ENCODE peak calls at places on chromosome 14, in seven cellular contexts. I is K562, Z is HCT116, Q is GM12878, O is HepG2, P is SK-N-SH, X is H1. M is an unnamed sample. For H3K4me1, the result is how much of the 10 kb centered on the place peaks cover.

GRCh38 chr14:98176910-98177309 is 1095.1 kb downstream of the BCL11B start:
- DNase-seq in I (no peak), O (no peak), P (no peak), Q (no peak), Z (no peak), X (no peak), M (no peak)

GRCh38 chr14:75231320-75231719 is 47.3 kb upstream of the FOS start:
- DNase-seq in P (no peak), Q (no peak), O (no peak), Z (no peak), X (no peak), I (no peak), M (no peak)

GRCh38 chr14:24367506-24368214 is at the start of gene NFATC4:
- DNase-seq in O (peak), Z (peak), X (peak), Q (no peak), I (peak), P (peak), M (no peak)

GRCh38 chr14:62373889-62374394 is 611.7 kb downstream of the SNAPC1 start:
- DNase-seq in O (no peak), Q (no peak), X (no peak), P (no peak), Z (no peak), I (no peak), M (no peak)

GRCh38 chr14:34715108-34715863 is 893 bp upstream of the CFL2 start:
- DNase-seq in Z (no peak), I (no peak), P (no peak), Q (no peak), O (no peak), X (no peak), M (no peak)

GRCh38 chr14:21822109-21822508 is 148.5 kb upstream of the OR4E1 start:
- DNase-seq in Q (no peak), X (no peak), Z (no peak), I (no peak), P (no peak), O (no peak), M (no peak)

GRCh38 chr14:20499881-20500280 is 5.5 kb upstream of the RNASE10 start:
- DNase-seq in O (no peak), Q (no peak), I (no peak), Z (no peak), X (no peak), P (no peak), M (no peak)

GRCh38 chr14:61280526-61281185 is 482 bp downstream of the TMEM30B start:
- DNase-seq in Q (no peak), X (peak), Z (no peak), P (peak), I (no peak), O (no peak), M (no peak)

GRCh38 chr14:104486222-104486743 is 93.3 kb upstream of the C14orf180 start:
- DNase-seq in P (no peak), X (no peak), O (no peak), Q (no peak), Z (no peak), I (no peak), M (no peak)

GRCh38 chr14:20350860-20351259 is 7.4 kb downstream of the PARP2 start:
- DNase-seq in Q (no peak), X (no peak), O (no peak), Z (no peak), I (no peak), P (no peak), M (no peak)

GRCh38 chr14:49461529-49462401 is 124.4 kb downstream of the RPS29 start:
- DNase-seq in O (peak), P (peak), Z (peak), X (no peak), Q (peak), I (peak), M (peak)

GRCh38 chr14:49512571-49512970 is 73.6 kb downstream of the RPS29 start:
- DNase-seq in X (no peak), P (no peak), I (no peak), O (no peak), Z (no peak), Q (no peak), M (no peak)

GRCh38 chr14:95311752-95312151 is 8.0 kb downstream of the CLMN start:
- DNase-seq in O (no peak), X (no peak), Q (no peak), I (no peak), Z (peak), P (no peak), M (no peak)

GRCh38 chr14:101449114-101449513 is 112.2 kb upstream of the DIO3 start:
- DNase-seq in X (no peak), P (no peak), O (no peak), I (no peak), Q (no peak), Z (no peak), M (no peak)

GRCh38 chr14:81831128-81831815 is 297.6 kb upstream of the SEL1L start:
- DNase-seq in P (no peak), Z (no peak), I (no peak), O (no peak), Q (no peak), X (no peak), M (no peak)

GRCh38 chr14:75222208-75222701 is 45.8 kb upstream of the TMED10 start:
- DNase-seq in P (no peak), O (no peak), X (no peak), Q (peak), Z (no peak), I (peak), M (no peak)

GRCh38 chr14:47040490-47040889 is 388.9 kb upstream of the RPL10L start:
- DNase-seq in O (peak), X (no peak), Z (peak), I (no peak), Q (no peak), P (no peak), M (no peak)

GRCh38 chr14:80084196-80084595 is 127.1 kb downstream of the DIO2 start:
- DNase-seq in X (no peak), I (no peak), P (no peak), O (no peak), Z (no peak), Q (no peak), M (no peak)

GRCh38 chr14:105203057-105203494 is 22.0 kb upstream of the NUDT14 start:
- DNase-seq in P (peak), I (peak), O (no peak), Z (no peak), Q (no peak), X (peak), M (peak)

GRCh38 chr14:33634631-33635030 is 316.2 kb downstream of the EGLN3 start:
- DNase-seq in O (no peak), X (no peak), I (no peak), Z (no peak), Q (no peak), P (no peak), M (no peak)

GRCh38 chr14:71733210-71733883 is 198.9 kb upstream of the RGS6 start:
- DNase-seq in Q (no peak), P (no peak), I (no peak), X (no peak), O (no peak), Z (no peak), M (no peak)

GRCh38 chr14:20706657-20707355 is 18.2 kb downstream of the ANG start:
- DNase-seq in X (no peak), O (no peak), Z (no peak), Q (no peak), I (no peak), P (no peak), M (no peak)

GRCh38 chr14:77554816-77555599 is 56.4 kb upstream of the ISM2 start:
- DNase-seq in O (no peak), X (no peak), Q (no peak), P (no peak), I (no peak), Z (no peak), M (no peak)

GRCh38 chr14:63713058-63713457 is 14.8 kb downstream of the SGPP1 start:
- DNase-seq in X (no peak), P (no peak), O (no peak), I (no peak), Z (no peak), Q (no peak), M (no peak)

GRCh38 chr14:47155395-47155794 is 503.8 kb upstream of the RPL10L start:
- DNase-seq in Q (no peak), Z (no peak), I (no peak), P (no peak), X (no peak), O (no peak), M (no peak)

GRCh38 chr14:103125098-103126070 is 2.1 kb downstream of the TNFAIP2 start:
- DNase-seq in P (no peak), I (no peak), Q (no peak), X (no peak), O (no peak), Z (no peak), M (no peak)

GRCh38 chr14:103126088-103126872 is 3.0 kb downstream of the TNFAIP2 start:
- DNase-seq in P (no peak), Z (no peak), O (no peak), X (no peak), I (no peak), Q (no peak), M (no peak)

GRCh38 chr14:103123128-103123633 is at the start of gene TNFAIP2:
- DNase-seq in Q (no peak), P (no peak), Z (no peak), I (peak), X (peak), O (no peak), M (no peak)

GRCh38 chr14:103123634-103124500 is 606 bp downstream of the TNFAIP2 start:
- DNase-seq in Q (no peak), Z (no peak), P (no peak), O (no peak), I (peak), X (peak), M (no peak)

GRCh38 chr14:103124501-103125001 is 1.3 kb downstream of the TNFAIP2 start:
- DNase-seq in Q (no peak), Z (no peak), P (no peak), I (no peak), X (no peak), O (no peak), M (no peak)
- H3K4me1 ChIP-seq in Q (under half), Z (half or more), P (under half), I (half or more), X (under half), O (under half), M (under half)

GRCh38 chr14:90024910-90025309 is 36.9 kb upstream of the KCNK13 start:
- DNase-seq in I (no peak), P (no peak), Z (no peak), Q (no peak), O (no peak), X (no peak), M (no peak)

GRCh38 chr14:90017371-90017770 is 44.4 kb upstream of the KCNK13 start:
- DNase-seq in O (no peak), I (no peak), P (no peak), Q (no peak), Z (no peak), X (no peak), M (no peak)

GRCh38 chr14:90019824-90020523 is 41.8 kb upstream of the KCNK13 start:
- DNase-seq in O (no peak), P (no peak), Q (no peak), I (peak), X (no peak), Z (no peak), M (no peak)

DNA sequence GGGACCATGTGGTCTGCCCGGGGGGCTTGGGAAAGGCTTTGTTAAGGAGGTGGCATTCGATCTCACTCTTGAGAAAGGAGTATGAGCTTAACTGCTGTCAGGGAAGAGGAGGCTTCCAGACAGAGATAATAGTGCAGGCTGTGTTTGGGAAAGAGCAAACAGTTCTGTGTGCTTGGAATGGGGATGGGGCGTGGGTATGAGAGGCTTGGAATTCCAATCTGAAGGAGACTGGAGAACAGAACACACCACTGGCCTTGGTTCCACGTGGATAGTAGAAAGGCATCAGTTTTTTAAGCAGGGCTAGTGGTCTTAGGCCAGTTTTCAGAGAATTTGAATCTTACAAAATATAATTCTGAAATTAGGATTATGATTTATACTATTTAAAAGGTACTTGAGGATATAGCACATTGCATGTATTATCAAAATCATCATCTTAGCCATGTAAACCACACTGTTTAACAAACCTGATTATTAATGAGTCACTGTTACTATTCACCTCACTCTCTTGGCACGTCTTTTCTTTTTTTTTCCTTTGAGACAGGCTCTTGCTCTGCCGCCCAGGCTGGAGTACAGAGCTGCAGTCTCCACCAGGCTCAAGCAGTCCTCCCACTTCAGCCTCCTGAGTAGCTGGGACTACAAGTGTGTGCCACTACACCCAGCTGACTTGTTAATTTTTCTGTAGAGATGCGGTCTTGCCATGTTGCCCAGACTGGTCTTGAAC is 38.5 kb upstream of the KCNK13 start:
- DNase-seq in P (no peak), Q (no peak), X (no peak), O (no peak), Z (no peak), I (no peak), M (no peak)
- TF ChIP-seq SIN3A in P (no peak), Q (no peak), X (no peak), O (no peak), Z (no peak), I (no peak), M (no peak)

GRCh38 chr14:50780393-50780792 is 50.6 kb downstream of the NIN start:
- DNase-seq in O (no peak), P (no peak), Q (no peak), I (no peak), Z (no peak), X (no peak), M (no peak)
- H3K4me1 ChIP-seq in O (under half), P (under half), Q (under half), I (under half), Z (under half), X (under half), M (under half)

DNA sequence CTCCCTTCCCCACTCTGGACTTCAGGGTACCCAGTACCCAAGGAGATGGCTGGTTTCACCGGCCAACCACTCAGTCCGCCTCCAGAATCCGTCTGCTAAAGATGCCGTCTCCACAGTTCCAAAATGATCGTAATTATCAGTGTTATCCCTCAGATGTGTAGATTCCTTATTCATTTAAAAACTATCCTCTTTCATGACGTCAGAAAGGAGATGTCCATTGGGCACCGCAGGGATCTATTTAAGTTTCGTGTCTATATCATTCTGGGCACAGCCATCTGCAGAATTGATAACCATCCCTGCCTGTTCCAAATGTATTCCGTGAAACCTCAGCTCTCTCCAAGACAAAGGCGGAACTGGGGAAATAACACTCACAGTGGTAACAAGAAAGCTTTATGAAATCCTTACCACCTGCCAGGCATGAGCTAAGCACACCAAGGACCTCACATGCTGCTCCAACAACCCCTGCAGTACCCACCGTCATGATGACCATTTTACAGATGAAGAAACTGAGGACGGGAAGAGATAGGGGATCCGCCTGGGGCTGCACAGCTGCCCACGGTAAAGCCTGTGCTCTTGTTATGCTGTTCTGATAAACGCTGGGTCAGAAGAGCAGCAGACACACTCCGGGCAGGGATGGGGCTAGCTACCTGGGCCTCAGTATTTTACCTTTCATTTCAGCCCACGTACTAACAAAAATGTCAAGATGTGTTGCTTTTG is 90.0 kb downstream of the BCL11B start:
- DNase-seq in X (no peak), P (no peak), Z (no peak), I (no peak), O (no peak), Q (no peak), M (no peak)
- TF ChIP-seq SIN3A in X (no peak), P (no peak), Z (no peak), I (no peak), O (no peak), Q (no peak), M (no peak)

DNA sequence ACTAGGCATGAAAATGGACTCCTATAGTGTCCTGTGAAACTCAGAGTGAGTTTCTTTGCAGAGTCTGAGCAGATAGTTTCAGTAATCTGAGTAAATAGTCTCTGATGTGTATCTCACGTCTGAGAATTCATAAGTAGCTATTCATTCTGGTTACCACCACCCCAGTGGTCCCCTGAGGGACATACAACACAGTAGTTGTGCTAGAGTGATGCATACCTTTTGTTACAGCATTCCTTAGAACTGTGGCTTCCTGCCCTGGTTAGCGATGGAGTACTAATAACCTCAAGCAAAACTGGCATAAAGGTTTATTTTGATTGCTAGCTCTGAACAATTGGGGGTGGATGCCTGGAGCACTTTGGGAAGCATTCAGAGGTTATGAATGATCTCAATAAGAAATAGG is 114.7 kb downstream of the DAAM1 start:
- DNase-seq in O (no peak), X (no peak), Z (no peak), I (no peak), P (no peak), Q (no peak), M (no peak)
- H3K4me1 ChIP-seq in O (half or more), X (under half), Z (under half), I (under half), P (under half), Q (under half), M (under half)

GRCh38 chr14:53715390-53715730 is 241.3 kb downstream of the BMP4 start:
- DNase-seq in I (no peak), X (no peak), P (no peak), Z (peak), O (peak), Q (no peak), M (no peak)
- TF ChIP-seq SIN3A in I (no peak), X (no peak), P (no peak), Z (no peak), O (no peak), Q (no peak), M (no peak)

GRCh38 chr14:91395466-91395865 is 22.2 kb downstream of the CCDC88C start:
- DNase-seq in P (no peak), Z (no peak), I (no peak), O (no peak), X (peak), Q (no peak), M (no peak)
- H3K4me1 ChIP-seq in P (under half), Z (under half), I (under half), O (under half), X (half or more), Q (half or more), M (under half)

GRCh38 chr14:90522585-90523191 is 125.9 kb downstream of the CALM1 start:
- DNase-seq in O (no peak), Q (no peak), P (peak), X (no peak), Z (no peak), I (no peak), M (no peak)

GRCh38 chr14:90521930-90522483 is 125.2 kb downstream of the CALM1 start:
- DNase-seq in Z (no peak), P (no peak), O (no peak), Q (no peak), X (no peak), I (no peak), M (no peak)

GRCh38 chr14:90523544-90523943 is 126.7 kb downstream of the CALM1 start:
- DNase-seq in P (no peak), Q (no peak), O (no peak), I (no peak), Z (no peak), X (no peak), M (no peak)

GRCh38 chr14:90521121-90521929 is 124.5 kb downstream of the CALM1 start:
- DNase-seq in X (no peak), P (no peak), I (no peak), O (no peak), Z (no peak), Q (no peak), M (no peak)

DNA sequence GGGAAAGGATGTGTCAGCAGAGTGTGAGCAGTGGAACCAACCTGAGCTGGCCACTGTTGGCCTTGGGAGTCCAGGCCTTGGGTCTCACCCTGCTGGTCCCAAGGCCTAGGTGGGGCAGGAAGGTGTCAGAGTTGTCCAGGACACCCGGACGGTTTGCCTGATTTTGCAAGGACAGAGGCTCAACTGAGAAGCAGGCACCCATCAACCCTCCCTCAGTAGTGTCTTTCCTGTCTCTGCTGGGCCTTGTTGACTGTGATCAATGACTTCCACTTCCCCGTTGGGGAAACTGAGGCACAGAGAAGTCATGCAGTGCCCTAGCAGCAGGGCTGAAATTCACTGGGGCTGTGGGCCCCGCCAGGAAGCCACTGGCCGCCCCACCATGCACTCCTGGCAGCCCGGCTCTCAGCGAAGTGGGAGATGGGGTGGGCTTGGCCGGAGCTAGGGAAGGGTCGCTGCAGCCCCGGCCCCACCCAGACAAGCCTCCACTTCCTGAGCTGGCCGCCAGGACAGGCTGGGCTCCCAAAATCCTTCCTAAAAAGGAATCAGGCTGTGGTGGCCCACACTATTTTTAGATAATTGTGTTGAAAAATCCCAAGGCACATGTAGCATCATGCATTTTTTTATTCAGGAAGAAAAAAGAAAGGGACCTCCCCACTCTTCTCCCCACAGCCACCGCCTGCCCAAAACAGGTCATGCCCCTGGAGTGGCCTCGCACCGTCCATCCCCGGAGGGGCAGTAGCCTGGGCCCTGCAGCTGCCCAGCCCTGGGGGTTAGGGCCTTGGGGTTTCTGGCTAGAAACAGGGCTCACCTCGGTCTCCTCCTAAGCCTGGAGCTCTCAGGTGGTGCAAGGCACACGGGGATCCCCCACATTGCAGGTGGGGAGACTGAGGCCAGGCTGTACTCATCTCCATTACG is 127.4 kb downstream of the CALM1 start:
- DNase-seq in X (no peak), Z (no peak), I (no peak), Q (no peak), O (no peak), P (no peak), M (no peak)
- TF ChIP-seq SIN3A in X (no peak), Z (no peak), I (no peak), Q (no peak), O (no peak), P (no peak), M (no peak)

GRCh38 chr14:44109041-44109440 is 398.0 kb downstream of the FSCB start:
- DNase-seq in P (no peak), I (no peak), Z (no peak), O (no peak), Q (no peak), X (no peak), M (no peak)
- H3K4me1 ChIP-seq in P (under half), I (under half), Z (under half), O (under half), Q (under half), X (under half), M (under half)